ENCODE peak calls at places on chromosomes 7 and 10, in eight cellular contexts. Y is activated CD4-positive, alpha-beta T cell treated with anti-CD3 and anti-CD28 coated beads, Interleukin-2, amount 50 U/mL, for 48 hours; O is cardiac fibroblast; N is CD8-positive, alpha-beta T cell; U is AG08396; A is iPS-NIHi11; T is NCI-H2081; H is fibroblast of the aortic adventitia. J is an unnamed sample.

GRCh38 chr7:26993816-26994810 is 101.7 kb downstream of the HOXA1 start:
- DNase-seq in T (no peak), A (no peak), O (peak; percentile 1), N (no peak), U (no peak), H (peak; percentile 64), Y (no peak), J (no peak)

GRCh38 chr10:80284522-80284921 is 4.9 kb downstream of the MAT1A start:
- DNase-seq in U (peak; percentile 0), O (no peak), Y (no peak), A (no peak), N (no peak), H (no peak), T (no peak), J (no peak)

GRCh38 chr7:104848386-104848990 is 165.5 kb upstream of the KMT2E start:
- DNase-seq in O (peak; percentile 60), U (peak; percentile 48), A (peak; percentile 82), N (peak; percentile 9), T (peak; percentile 64), H (peak; percentile 53), Y (peak; percentile 66), J (peak; percentile 16)

GRCh38 chr7:116578526-116578925 is 53.7 kb downstream of the CAV1 start:
- DNase-seq in T (no peak), U (no peak), N (no peak), O (peak; percentile 69), H (no peak), A (no peak), Y (no peak), J (no peak)

GRCh38 chr10:76454539-76455137 is 1023.2 kb downstream of the LRMDA start:
- DNase-seq in A (no peak), H (no peak), U (no peak), N (no peak), T (no peak), Y (no peak), O (no peak), J (no peak)

GRCh38 chr10:125021686-125022374 is 79.9 kb downstream of the ZRANB1 start:
- DNase-seq in H (no peak), Y (no peak), T (no peak), U (no peak), O (no peak), A (no peak), N (no peak), J (no peak)

GRCh38 chr10:31353574-31353973 is 34.6 kb downstream of the ZEB1 start:
- DNase-seq in Y (no peak), U (peak; percentile 43), A (no peak), N (no peak), T (no peak), O (peak; percentile 78), H (peak; percentile 60), J (no peak)

GRCh38 chr10:36559412-36559811 is 566.0 kb upstream of the ANKRD30A start:
- DNase-seq in U (no peak), A (no peak), Y (no peak), N (no peak), O (no peak), H (no peak), T (no peak), J (no peak)

GRCh38 chr10:17175551-17175950 is 25.9 kb downstream of the TRDMT1 start:
- DNase-seq in A (no peak), U (no peak), Y (no peak), T (no peak), N (no peak), O (peak; percentile 73), H (peak; percentile 20), J (no peak)

GRCh38 chr10:129513312-129513711 is 46.3 kb downstream of the MGMT start:
- DNase-seq in T (no peak), O (no peak), A (peak; percentile 52), Y (no peak), N (no peak), H (no peak), U (no peak), J (no peak)

GRCh38 chr10:126250045-126250444 is 138.2 kb downstream of the ADAM12 start:
- DNase-seq in U (no peak), N (no peak), A (no peak), O (no peak), T (no peak), Y (no peak), H (no peak), J (no peak)

GRCh38 chr7:32476816-32477648 is 13.1 kb downstream of the LSM5 start:
- DNase-seq in Y (no peak), H (no peak), O (peak; percentile 30), U (no peak), T (no peak), N (no peak), A (no peak), J (no peak)

GRCh38 chr10:52525761-52526160 is 211.7 kb downstream of the DKK1 start:
- DNase-seq in U (peak; percentile 31), T (no peak), O (peak; percentile 85), Y (no peak), N (no peak), A (no peak), H (peak; percentile 76), J (no peak)

GRCh38 chr7:157445246-157445955 is 108.6 kb downstream of the DNAJB6 start:
- DNase-seq in A (no peak), Y (no peak), N (no peak), T (no peak), U (no peak), H (no peak), O (no peak), J (no peak)

GRCh38 chr10:90447836-90448235 is 410.0 kb downstream of the HTR7 start:
- DNase-seq in A (no peak), Y (no peak), T (peak; percentile 68), H (no peak), N (no peak), O (peak; percentile 44), U (no peak), J (peak; percentile 24)

GRCh38 chr7:94345907-94346306 is 48.8 kb upstream of the COL1A2 start:
- DNase-seq in T (no peak), U (no peak), N (no peak), A (no peak), Y (no peak), O (no peak), H (no peak), J (no peak)

GRCh38 chr7:157411580-157411979 is 74.8 kb downstream of the DNAJB6 start:
- DNase-seq in A (peak; percentile 76), U (no peak), T (no peak), N (peak; percentile 22), O (no peak), Y (peak; percentile 76), H (no peak), J (no peak)

GRCh38 chr10:71216751-71217265 is 4.4 kb downstream of the UNC5B start:
- DNase-seq in T (no peak), H (peak; percentile 43), N (no peak), A (no peak), O (peak; percentile 29), Y (no peak), U (peak; percentile 45), J (no peak)

J was measured in NCI-H748 treated with DMSO at 0.1 percent for 48 hours.